ENCODE peak calls at places on chromosomes 5 and 9, in eight cellular contexts. S, W, N, D, B, H, E and R are unnamed samples.
A peak's percentile ranks its signal among the peaks of the same experiment; 100 is the strongest.

GRCh38 chr5:135255461-135256178 is 143.4 kb downstream of the MACROH2A1 start:
- DNase-seq in S (no peak), W (no peak), N (no peak), D (no peak), B (no peak), H (no peak), E (no peak), R (no peak)

GRCh38 chr9:126705767-126706697 is 92.3 kb downstream of the LMX1B start:
- DNase-seq in S (peak; percentile 25), W (peak; percentile 70), N (peak; percentile 74), D (peak; percentile 79), B (peak; percentile 40), H (peak; percentile 20), E (peak; percentile 70), R (peak; percentile 74)

GRCh38 chr9:134537891-134538520 is 103.6 kb upstream of the COL5A1 start:
- DNase-seq in S (no peak), W (peak; percentile 69), N (no peak), D (no peak), B (no peak), H (no peak), E (no peak), R (no peak)

GRCh38 chr5:170307575-170308465 is 10.2 kb upstream of the LCP2 start:
- DNase-seq in S (peak; percentile 83), W (peak; percentile 88), N (no peak), D (peak; percentile 36), B (no peak), H (peak; percentile 87), E (no peak), R (peak; percentile 52)

GRCh38 chr5:149498724-149499336 is 52.4 kb downstream of the CSNK1A1 start:
- DNase-seq in S (no peak), W (no peak), N (no peak), D (no peak), B (no peak), H (no peak), E (no peak), R (no peak)

GRCh38 chr5:115842089-115842881 is 550 bp downstream of the AP3S1 start:
- DNase-seq in S (peak; percentile 72), W (peak; percentile 82), N (no peak), D (peak; percentile 53), B (peak; percentile 51), H (no peak), E (no peak), R (no peak)

GRCh38 chr9:128121924-128122808 is 5.4 kb downstream of the PTGES2 start:
- DNase-seq in S (peak; percentile 1), W (peak; percentile 20), N (peak; percentile 45), D (no peak), B (no peak), H (no peak), E (no peak), R (no peak)

GRCh38 chr5:9765421-9765820 is 135.3 kb upstream of the TAS2R1 start:
- DNase-seq in S (no peak), W (no peak), N (no peak), D (no peak), B (no peak), H (no peak), E (no peak), R (no peak)

GRCh38 chr5:38706376-38706775 is 139.4 kb upstream of the OSMR start:
- DNase-seq in S (no peak), W (no peak), N (no peak), D (no peak), B (no peak), H (no peak), E (no peak), R (no peak)

GRCh38 chr5:134438268-134438622 is 26.6 kb upstream of the CDKN2AIPNL start:
- DNase-seq in S (no peak), W (no peak), N (no peak), D (no peak), B (no peak), H (no peak), E (no peak), R (no peak)

GRCh38 chr5:108720416-108720815 is 27.3 kb upstream of the FER start:
- DNase-seq in S (no peak), W (no peak), N (no peak), D (no peak), B (no peak), H (no peak), E (no peak), R (no peak)

GRCh38 chr5:154611341-154611767 is 133.3 kb upstream of the HAND1 start:
- DNase-seq in S (no peak), W (no peak), N (no peak), D (no peak), B (no peak), H (no peak), E (no peak), R (no peak)

GRCh38 chr9:87029904-87030303 is 82.6 kb upstream of the GAS1 start:
- DNase-seq in S (no peak), W (no peak), N (no peak), D (no peak), B (no peak), H (no peak), E (no peak), R (no peak)

GRCh38 chr9:110891760-110892159 is 146.5 kb downstream of the LPAR1 start:
- DNase-seq in S (no peak), W (no peak), N (no peak), D (no peak), B (no peak), H (no peak), E (no peak), R (no peak)

DNA sequence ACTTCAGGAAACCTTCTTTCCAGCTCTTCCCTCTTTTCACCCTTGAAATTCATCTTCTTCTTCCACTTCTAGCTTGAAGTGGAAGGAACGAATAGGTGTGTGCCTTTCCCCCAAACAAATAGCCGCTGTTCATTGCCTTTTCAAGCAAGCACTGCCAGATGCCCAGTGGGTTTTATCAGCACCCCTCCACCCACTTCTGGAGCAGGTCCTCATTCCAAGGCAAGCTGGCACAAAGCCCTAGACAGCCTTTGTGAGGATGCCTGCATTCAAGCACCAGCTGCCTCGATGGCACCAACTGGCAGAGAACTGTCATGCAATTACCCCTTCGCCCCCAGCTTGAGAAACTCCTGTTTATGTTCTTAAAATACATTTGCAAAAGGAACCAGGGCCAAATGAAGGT is 36.5 kb downstream of the SERINC5 start:
- DNase-seq in S (peak; percentile 41), W (peak; percentile 45), N (no peak), D (no peak), B (no peak), H (no peak), E (peak; percentile 20), R (no peak)
- H3K27ac ChIP-seq in S (peak overlapping the region; percentile 60), W (peak overlapping the region; percentile 41), N (peak overlapping the region; percentile 97), D (no peak overlapping the region), B (no peak overlapping the region), H (no peak overlapping the region), E (peak overlapping the region; percentile 6), R (no peak overlapping the region)

DNA sequence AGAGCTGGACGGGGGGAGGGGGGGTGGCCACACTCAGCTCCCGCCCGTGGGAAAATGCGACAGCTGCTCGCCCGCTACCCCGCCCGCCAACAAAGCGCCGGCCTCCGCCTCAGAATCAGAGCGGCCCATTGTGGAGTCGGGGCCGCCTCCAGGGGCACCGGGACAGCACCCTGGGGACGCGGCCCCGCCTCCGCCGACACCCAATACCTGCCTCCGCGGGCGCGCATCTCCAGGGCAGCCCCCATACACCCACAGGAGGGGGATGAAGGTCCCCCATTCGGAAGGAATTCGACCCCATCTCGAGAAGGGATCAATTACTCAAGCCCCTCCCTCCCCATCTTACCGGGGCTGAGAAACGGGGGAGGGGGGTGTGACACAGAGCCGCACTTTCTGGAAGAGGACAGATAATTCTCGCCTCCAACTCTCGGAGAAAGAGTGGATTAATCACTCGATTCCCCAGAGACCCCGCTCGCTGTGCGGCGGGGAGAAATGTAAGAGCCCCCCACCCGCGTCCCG is 1.2 kb downstream of the NOTCH1 start:
- DNase-seq in S (peak; percentile 47), W (peak; percentile 86), N (peak; percentile 74), D (peak; percentile 43), B (no peak), H (peak; percentile 63), E (peak; percentile 92), R (peak; percentile 81)
- TF ChIP-seq POLR2A in S (peak; percentile 12), W (peak; percentile 25), N (peak; percentile 11), D (no peak), B (no peak), H (no peak), E (peak; percentile 53), R (peak; percentile 10)

GRCh38 chr9:130845254-130845653 is 10.2 kb downstream of the ABL1 start:
- DNase-seq in S (no peak), W (no peak), N (no peak), D (no peak), B (no peak), H (peak; percentile 53), E (no peak), R (no peak)
- H3K27ac ChIP-seq in S (peak overlapping the region; percentile 94), W (peak overlapping the region; percentile 87), N (peak overlapping the region; percentile 13), D (peak overlapping the region; percentile 93), B (no peak overlapping the region), H (peak overlapping the region; percentile 98), E (peak overlapping the region; percentile 66), R (peak overlapping the region; percentile 97)

GRCh38 chr9:129482521-129483466 is 138.1 kb downstream of the C9orf50 start:
- DNase-seq in S (peak; percentile 94), W (peak; percentile 88), N (peak; percentile 91), D (no peak), B (no peak), H (peak; percentile 91), E (peak; percentile 93), R (peak; percentile 85)
- TF ChIP-seq POLR2A in S (no peak), W (peak; percentile 32), N (peak; percentile 71), D (peak; percentile 29), B (no peak), H (peak; percentile 14), E (peak; percentile 34), R (peak; percentile 32)

DNA sequence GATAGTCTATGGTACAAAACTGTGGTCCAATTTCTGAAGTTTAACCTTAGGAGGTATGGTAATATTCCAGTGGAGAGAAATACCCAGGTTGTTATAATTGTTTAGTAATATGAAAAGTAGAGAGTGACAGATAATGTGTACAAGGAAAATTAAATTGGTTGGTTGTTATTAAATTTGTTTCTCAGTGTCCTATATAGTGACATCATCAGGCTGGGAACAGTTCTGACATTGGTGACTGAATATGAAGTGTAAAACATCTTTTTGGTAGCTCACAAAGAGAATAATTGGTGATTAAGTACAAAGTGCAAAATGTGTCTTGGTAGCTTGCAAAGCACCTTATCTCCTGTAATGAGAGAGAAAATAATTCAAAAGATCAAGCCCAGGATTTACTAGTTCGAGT is 1806.1 kb upstream of the CDH6 start:
- DNase-seq in S (no peak), W (no peak), N (no peak), D (no peak), B (no peak), H (no peak), E (no peak), R (no peak)
- H3K27ac ChIP-seq in S (no peak overlapping the region), W (no peak overlapping the region), N (no peak overlapping the region), D (no peak overlapping the region), B (no peak overlapping the region), H (no peak overlapping the region), E (no peak overlapping the region), R (no peak overlapping the region)

GRCh38 chr5:14264605-14265316 is 121.6 kb downstream of the TRIO start:
- DNase-seq in S (peak; percentile 90), W (peak; percentile 93), N (peak; percentile 87), D (peak; percentile 88), B (peak; percentile 71), H (peak; percentile 93), E (peak; percentile 90), R (peak; percentile 95)
- TF ChIP-seq POLR2A in S (peak; percentile 55), W (peak; percentile 28), N (peak; percentile 50), D (peak; percentile 52), B (peak; percentile 80), H (peak; percentile 78), E (no peak), R (no peak)